ENCODE peak calls at places on chromosomes 7 and 10, in four cellular contexts. One of them, this sample, is unnamed.

GRCh38 chr7:44100458-44101303 is 3.5 kb upstream of the AEBP1 start:
- DNase-seq in WERI-Rb-1: no peak
- DNase-seq in endodermal cell: no peak
- DNase-seq in ovary: peak; percentile 74
- DNase-seq in this sample: no peak

GRCh38 chr7:135186841-135187253 is 16.3 kb upstream of the CYREN start:
- DNase-seq in WERI-Rb-1: no peak
- DNase-seq in endodermal cell: no peak
- DNase-seq in ovary: no peak
- DNase-seq in this sample: no peak

GRCh38 chr7:35825984-35826383 is 25.1 kb downstream of the SEPTIN7 start:
- DNase-seq in WERI-Rb-1: no peak
- DNase-seq in endodermal cell: no peak
- DNase-seq in ovary: no peak
- DNase-seq in this sample: no peak

GRCh38 chr7:132806834-132807233 is 230.6 kb upstream of the PLXNA4 start:
- DNase-seq in WERI-Rb-1: no peak
- DNase-seq in endodermal cell: no peak
- DNase-seq in ovary: no peak
- DNase-seq in this sample: no peak

GRCh38 chr7:17301491-17302101 is 3.1 kb downstream of the AHR start:
- DNase-seq in WERI-Rb-1: peak; percentile 24
- DNase-seq in endodermal cell: no peak
- DNase-seq in ovary: no peak
- DNase-seq in this sample: peak; percentile 60

GRCh38 chr7:27110163-27110976 is 7.9 kb upstream of the HOXA2 start:
- DNase-seq in WERI-Rb-1: no peak
- DNase-seq in endodermal cell: peak; percentile 83
- DNase-seq in ovary: peak; percentile 79
- DNase-seq in this sample: peak; percentile 50

GRCh38 chr10:11213156-11213555 is 195.5 kb downstream of the CELF2 start:
- DNase-seq in WERI-Rb-1: peak; percentile 6
- DNase-seq in endodermal cell: peak; percentile 1
- DNase-seq in ovary: no peak
- DNase-seq in this sample: no peak

GRCh38 chr10:28137907-28138880 is 139.3 kb upstream of the ODAD2 start:
- DNase-seq in WERI-Rb-1: no peak
- DNase-seq in endodermal cell: no peak
- DNase-seq in ovary: no peak
- DNase-seq in this sample: peak; percentile 3

GRCh38 chr10:61452655-61453641 is at the start of gene TMEM26:
- DNase-seq in WERI-Rb-1: peak; percentile 14
- DNase-seq in endodermal cell: peak; percentile 88
- DNase-seq in ovary: peak; percentile 79
- DNase-seq in this sample: no peak

GRCh38 chr7:15323545-15323944 is 238.3 kb downstream of the AGMO start:
- DNase-seq in WERI-Rb-1: no peak
- DNase-seq in endodermal cell: no peak
- DNase-seq in ovary: no peak
- DNase-seq in this sample: no peak

GRCh38 chr10:117477961-117478670 is 64.4 kb upstream of the EMX2 start:
- DNase-seq in WERI-Rb-1: no peak
- DNase-seq in endodermal cell: no peak
- DNase-seq in ovary: no peak
- DNase-seq in this sample: peak; percentile 95

GRCh38 chr10:101856626-101857025 is 13.0 kb upstream of the KCNIP2 start:
- DNase-seq in WERI-Rb-1: no peak
- DNase-seq in endodermal cell: no peak
- DNase-seq in ovary: no peak
- DNase-seq in this sample: peak; percentile 57

GRCh38 chr10:66649626-66650025 is 276.2 kb upstream of the LRRTM3 start:
- DNase-seq in WERI-Rb-1: no peak
- DNase-seq in endodermal cell: no peak
- DNase-seq in ovary: no peak
- DNase-seq in this sample: no peak

GRCh38 chr10:110052911-110053310 is 45.1 kb downstream of the ADD3 start:
- DNase-seq in WERI-Rb-1: no peak
- DNase-seq in endodermal cell: no peak
- DNase-seq in ovary: no peak
- DNase-seq in this sample: no peak

GRCh38 chr7:88789480-88790064 is 6.0 kb downstream of the TEX47 start:
- DNase-seq in WERI-Rb-1: no peak
- DNase-seq in endodermal cell: no peak
- DNase-seq in ovary: no peak
- DNase-seq in this sample: peak; percentile 44

GRCh38 chr10:3785849-3786290 is 861 bp upstream of the KLF6 start:
- DNase-seq in WERI-Rb-1: no peak
- DNase-seq in endodermal cell: peak; percentile 80
- DNase-seq in ovary: peak; percentile 73
- DNase-seq in this sample: peak; percentile 66

GRCh38 chr7:151917791-151918311 is 38.4 kb upstream of the GALNTL5 start:
- DNase-seq in WERI-Rb-1: no peak
- DNase-seq in endodermal cell: no peak
- DNase-seq in ovary: no peak
- DNase-seq in this sample: no peak

GRCh38 chr7:132771301-132771730 is 195.0 kb upstream of the PLXNA4 start:
- DNase-seq in WERI-Rb-1: no peak
- DNase-seq in endodermal cell: no peak
- DNase-seq in ovary: no peak
- DNase-seq in this sample: peak; percentile 5

GRCh38 chr7:47380325-47381131 is 201.4 kb downstream of the TNS3 start:
- DNase-seq in WERI-Rb-1: no peak
- DNase-seq in endodermal cell: peak; percentile 82
- DNase-seq in ovary: no peak
- DNase-seq in this sample: peak; percentile 45

GRCh38 chr10:31318382-31318853 is 598 bp upstream of the ZEB1 start:
- DNase-seq in WERI-Rb-1: no peak
- DNase-seq in endodermal cell: no peak
- DNase-seq in ovary: no peak
- DNase-seq in this sample: peak; percentile 84

GRCh38 chr10:113058175-113058961 is 108.3 kb downstream of the TCF7L2 start:
- DNase-seq in WERI-Rb-1: peak; percentile 65
- DNase-seq in endodermal cell: peak; percentile 69
- DNase-seq in ovary: no peak
- DNase-seq in this sample: peak; percentile 69

GRCh38 chr7:54541941-54542618 is at the start of gene VSTM2A:
- DNase-seq in WERI-Rb-1: peak; percentile 81
- DNase-seq in endodermal cell: peak; percentile 88
- DNase-seq in ovary: peak; percentile 18
- DNase-seq in this sample: peak; percentile 10

GRCh38 chr10:58573970-58574538 is 61.4 kb downstream of the BICC1 start:
- DNase-seq in WERI-Rb-1: no peak
- DNase-seq in endodermal cell: no peak
- DNase-seq in ovary: no peak
- DNase-seq in this sample: no peak

GRCh38 chr7:42495251-42495650 is 258.2 kb upstream of the GLI3 start:
- DNase-seq in WERI-Rb-1: no peak
- DNase-seq in endodermal cell: no peak
- DNase-seq in ovary: no peak
- DNase-seq in this sample: peak; percentile 66

GRCh38 chr10:11272915-11273389 is 255.3 kb downstream of the CELF2 start:
- DNase-seq in WERI-Rb-1: no peak
- DNase-seq in endodermal cell: no peak
- DNase-seq in ovary: no peak
- DNase-seq in this sample: no peak

GRCh38 chr10:97732052-97732359 is 4.9 kb upstream of the ZFYVE27 start:
- DNase-seq in WERI-Rb-1: no peak
- DNase-seq in endodermal cell: no peak
- DNase-seq in ovary: no peak
- DNase-seq in this sample: no peak

GRCh38 chr10:50420166-50420565 is 168.8 kb upstream of the ASAH2 start:
- DNase-seq in WERI-Rb-1: no peak
- DNase-seq in endodermal cell: no peak
- DNase-seq in ovary: no peak
- DNase-seq in this sample: no peak

GRCh38 chr10:92572362-92573090 is 1.4 kb downstream of the IDE start:
- DNase-seq in WERI-Rb-1: peak; percentile 65
- DNase-seq in endodermal cell: peak; percentile 61
- DNase-seq in ovary: no peak
- DNase-seq in this sample: no peak

GRCh38 chr7:79770053-79770452 is 316.6 kb upstream of the MAGI2 start:
- DNase-seq in WERI-Rb-1: no peak
- DNase-seq in endodermal cell: no peak
- DNase-seq in ovary: no peak
- DNase-seq in this sample: no peak

GRCh38 chr7:39927018-39927417 is 23.0 kb upstream of the CDK13 start:
- DNase-seq in WERI-Rb-1: no peak
- DNase-seq in endodermal cell: no peak
- DNase-seq in ovary: no peak
- DNase-seq in this sample: peak; percentile 50

GRCh38 chr10:43225787-43226153 is 41.1 kb downstream of the RASGEF1A start:
- DNase-seq in WERI-Rb-1: peak; percentile 3
- DNase-seq in endodermal cell: no peak
- DNase-seq in ovary: no peak
- DNase-seq in this sample: no peak

GRCh38 chr7:121000091-121000983 is 11.8 kb downstream of the CPED1 start:
- DNase-seq in WERI-Rb-1: no peak
- DNase-seq in endodermal cell: no peak
- DNase-seq in ovary: no peak
- DNase-seq in this sample: no peak

GRCh38 chr10:67098460-67098859 is 172.6 kb downstream of the LRRTM3 start:
- DNase-seq in WERI-Rb-1: no peak
- DNase-seq in endodermal cell: no peak
- DNase-seq in ovary: no peak
- DNase-seq in this sample: no peak

GRCh38 chr10:125005312-125006187 is 63.6 kb downstream of the ZRANB1 start:
- DNase-seq in WERI-Rb-1: peak; percentile 4
- DNase-seq in endodermal cell: no peak
- DNase-seq in ovary: peak; percentile 16
- DNase-seq in this sample: no peak

GRCh38 chr10:116774728-116775151 is 32.4 kb upstream of the HSPA12A start:
- DNase-seq in WERI-Rb-1: no peak
- DNase-seq in endodermal cell: no peak
- DNase-seq in ovary: no peak
- DNase-seq in this sample: peak; percentile 80

GRCh38 chr7:45718464-45719330 is 144.5 kb downstream of the ADCY1 start:
- DNase-seq in WERI-Rb-1: no peak
- DNase-seq in endodermal cell: no peak
- DNase-seq in ovary: no peak
- DNase-seq in this sample: no peak

GRCh38 chr7:103592844-103593243 is 146.8 kb upstream of the SLC26A5 start:
- DNase-seq in WERI-Rb-1: no peak
- DNase-seq in endodermal cell: no peak
- DNase-seq in ovary: no peak
- DNase-seq in this sample: no peak

GRCh38 chr10:69911571-69912528 is 110.1 kb downstream of the COL13A1 start:
- DNase-seq in WERI-Rb-1: peak; percentile 36
- DNase-seq in endodermal cell: no peak
- DNase-seq in ovary: peak; percentile 33
- DNase-seq in this sample: no peak

GRCh38 chr10:67666416-67667043 is 29.5 kb downstream of the CTNNA3 start:
- DNase-seq in WERI-Rb-1: no peak
- DNase-seq in endodermal cell: no peak
- DNase-seq in ovary: no peak
- DNase-seq in this sample: peak; percentile 24

GRCh38 chr7:66905689-66906088 is 15.3 kb upstream of the TMEM248 start:
- DNase-seq in WERI-Rb-1: no peak
- DNase-seq in endodermal cell: peak; percentile 75
- DNase-seq in ovary: no peak
- DNase-seq in this sample: no peak
- TF ChIP-seq CTCF in WERI-Rb-1: peak; percentile 40
- TF ChIP-seq CTCF in endodermal cell: peak; percentile 69
- TF ChIP-seq CTCF in ovary: no peak
- TF ChIP-seq CTCF in this sample: no peak

GRCh38 chr10:22317771-22318565 is 1.8 kb downstream of the COMMD3 start:
- DNase-seq in WERI-Rb-1: no peak
- DNase-seq in endodermal cell: no peak
- DNase-seq in ovary: no peak
- DNase-seq in this sample: no peak
- H3K4me3 ChIP-seq in WERI-Rb-1: no peak overlapping the region
- H3K4me3 ChIP-seq in endodermal cell: no peak overlapping the region
- H3K4me3 ChIP-seq in ovary: no peak overlapping the region
- H3K4me3 ChIP-seq in this sample: no peak overlapping the region

DNA sequence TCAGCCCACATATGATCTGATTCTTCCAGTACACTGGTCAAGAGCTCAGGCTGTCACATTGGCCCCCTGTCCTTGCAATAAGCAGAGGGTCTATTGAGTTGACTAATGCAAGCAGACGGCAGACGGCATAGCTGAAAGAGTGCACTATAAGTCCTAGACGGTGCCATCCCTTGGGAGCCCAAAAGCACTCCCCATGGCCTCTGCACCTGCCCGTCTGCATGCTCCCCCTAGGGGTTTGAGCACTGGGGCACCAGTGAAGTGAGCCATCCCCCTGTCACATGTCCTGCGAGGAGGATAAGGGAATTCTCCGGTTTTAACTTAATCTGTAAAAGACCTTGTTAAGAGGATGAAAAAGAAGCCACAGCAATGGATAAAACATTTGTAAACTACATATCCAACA is 181.6 kb upstream of the PRSS1 start:
- DNase-seq in WERI-Rb-1: no peak
- DNase-seq in endodermal cell: no peak
- DNase-seq in ovary: no peak
- DNase-seq in this sample: no peak
- TF ChIP-seq CTCF in WERI-Rb-1: peak; percentile 4
- TF ChIP-seq CTCF in endodermal cell: peak; percentile 50
- TF ChIP-seq CTCF in ovary: no peak
- TF ChIP-seq CTCF in this sample: no peak

GRCh38 chr7:3028767-3029111 is 14.9 kb downstream of the CARD11 start:
- DNase-seq in WERI-Rb-1: no peak
- DNase-seq in endodermal cell: no peak
- DNase-seq in ovary: no peak
- DNase-seq in this sample: no peak
- H3K4me3 ChIP-seq in WERI-Rb-1: peak overlapping the region; percentile 6
- H3K4me3 ChIP-seq in endodermal cell: no peak overlapping the region
- H3K4me3 ChIP-seq in ovary: no peak overlapping the region
- H3K4me3 ChIP-seq in this sample: no peak overlapping the region

GRCh38 chr10:14560794-14561765 is 213.6 kb downstream of the FAM107B start:
- DNase-seq in WERI-Rb-1: no peak
- DNase-seq in endodermal cell: no peak
- DNase-seq in ovary: no peak
- DNase-seq in this sample: no peak

GRCh38 chr10:14562197-14562596 is 212.5 kb downstream of the FAM107B start:
- DNase-seq in WERI-Rb-1: no peak
- DNase-seq in endodermal cell: no peak
- DNase-seq in ovary: no peak
- DNase-seq in this sample: no peak

GRCh38 chr10:14562615-14563214 is 212.0 kb downstream of the FAM107B start:
- DNase-seq in WERI-Rb-1: no peak
- DNase-seq in endodermal cell: no peak
- DNase-seq in ovary: no peak
- DNase-seq in this sample: no peak

GRCh38 chr10:14558025-14558424 is 216.7 kb downstream of the FAM107B start:
- DNase-seq in WERI-Rb-1: no peak
- DNase-seq in endodermal cell: no peak
- DNase-seq in ovary: no peak
- DNase-seq in this sample: no peak

GRCh38 chr10:14560274-14560673 is 214.4 kb downstream of the FAM107B start:
- DNase-seq in WERI-Rb-1: no peak
- DNase-seq in endodermal cell: peak; percentile 85
- DNase-seq in ovary: no peak
- DNase-seq in this sample: peak; percentile 99
- TF ChIP-seq CTCF in WERI-Rb-1: no peak
- TF ChIP-seq CTCF in endodermal cell: peak; percentile 73
- TF ChIP-seq CTCF in ovary: no peak
- TF ChIP-seq CTCF in this sample: peak; percentile 55

GRCh38 chr7:30321089-30321991 is 36.9 kb downstream of the ZNRF2 start:
- DNase-seq in WERI-Rb-1: no peak
- DNase-seq in endodermal cell: peak; percentile 48
- DNase-seq in ovary: no peak
- DNase-seq in this sample: no peak
- H3K4me3 ChIP-seq in WERI-Rb-1: no peak overlapping the region
- H3K4me3 ChIP-seq in endodermal cell: no peak overlapping the region
- H3K4me3 ChIP-seq in ovary: peak overlapping the region; percentile 12
- H3K4me3 ChIP-seq in this sample: peak overlapping the region; percentile 15